ENCODE peak calls at places on chromosome 4, in five cellular contexts. Z, N, O, Q and I are unnamed samples.

GRCh38 chr4:81632581-81633247 is 161.0 kb upstream of the RASGEF1B start:
- DNase-seq in Z (no peak), O (no peak), Q (no peak), N (no peak), I (peak; percentile 41)

GRCh38 chr4:94834496-94834895 is 76.7 kb downstream of the BMPR1B start:
- DNase-seq in Z (no peak), N (no peak), Q (no peak), O (no peak), I (no peak)

GRCh38 chr4:162727232-162727631 is 439.5 kb downstream of the NAF1 start:
- DNase-seq in O (no peak), N (no peak), Q (no peak), Z (no peak), I (no peak)

GRCh38 chr4:188372856-188373255 is 233.6 kb downstream of the TRIML1 start:
- DNase-seq in Q (no peak), O (no peak), N (no peak), Z (no peak), I (peak; percentile 67)

GRCh38 chr4:127870688-127871087 is 10.0 kb upstream of the PLK4 start:
- DNase-seq in O (peak; percentile 75), Q (no peak), N (peak; percentile 34), Z (no peak), I (peak; percentile 87)

GRCh38 chr4:54016504-54016903 is 47.9 kb downstream of the CHIC2 start:
- DNase-seq in O (no peak), Z (no peak), Q (peak; percentile 2), N (no peak), I (no peak)

GRCh38 chr4:69642961-69643360 is 3.5 kb upstream of the UGT2A2 start:
- DNase-seq in Z (no peak), N (no peak), Q (no peak), O (no peak), I (no peak)

GRCh38 chr4:1747603-1747967 is 26.3 kb downstream of the TACC3 start:
- DNase-seq in Z (no peak), O (no peak), Q (no peak), N (no peak), I (no peak)

GRCh38 chr4:90030202-90030601 is 97.0 kb upstream of the CCSER1 start:
- DNase-seq in O (no peak), Q (no peak), Z (no peak), N (no peak), I (no peak)

GRCh38 chr4:54676062-54676461 is 18.3 kb downstream of the KIT start:
- DNase-seq in O (no peak), Q (no peak), Z (no peak), N (no peak), I (no peak)

GRCh38 chr4:3241905-3242304 is 7.1 kb upstream of the MSANTD1 start:
- DNase-seq in N (peak; percentile 46), Z (no peak), O (no peak), Q (no peak), I (no peak)